ENCODE peak calls at places on chromosomes 11 and 22, in six cellular contexts. One of them, this sample, is unnamed.

GRCh38 chr11:131759140-131759539 is 388.7 kb downstream of the NTM start:
- DNase-seq in epithelial cell of proximal tubule: no peak
- DNase-seq in choroid plexus epithelial cell: no peak
- DNase-seq in nucleus accumbens: no peak
- DNase-seq in fibroblast of lung: no peak
- DNase-seq in left cardiac atrium: no peak
- DNase-seq in this sample: no peak

GRCh38 chr11:8641332-8641731 is 41.1 kb downstream of the TRIM66 start:
- DNase-seq in epithelial cell of proximal tubule: no peak
- DNase-seq in choroid plexus epithelial cell: no peak
- DNase-seq in nucleus accumbens: no peak
- DNase-seq in fibroblast of lung: no peak
- DNase-seq in left cardiac atrium: no peak
- DNase-seq in this sample: no peak

GRCh38 chr11:78630561-78631303 is 56.1 kb upstream of the NARS2 start:
- DNase-seq in epithelial cell of proximal tubule: no peak
- DNase-seq in choroid plexus epithelial cell: no peak
- DNase-seq in nucleus accumbens: no peak
- DNase-seq in fibroblast of lung: no peak
- DNase-seq in left cardiac atrium: no peak
- DNase-seq in this sample: no peak

GRCh38 chr11:126459691-126460404 is 104.4 kb downstream of the ST3GAL4 start:
- DNase-seq in epithelial cell of proximal tubule: no peak
- DNase-seq in choroid plexus epithelial cell: peak
- DNase-seq in nucleus accumbens: peak
- DNase-seq in fibroblast of lung: peak
- DNase-seq in left cardiac atrium: no peak
- DNase-seq in this sample: peak

GRCh38 chr22:44664149-44664548 is 37.9 kb upstream of the PRR5 start:
- DNase-seq in epithelial cell of proximal tubule: no peak
- DNase-seq in choroid plexus epithelial cell: peak
- DNase-seq in nucleus accumbens: peak
- DNase-seq in fibroblast of lung: peak
- DNase-seq in left cardiac atrium: peak
- DNase-seq in this sample: peak

GRCh38 chr11:47714554-47715081 is 551 bp downstream of the AGBL2 start:
- DNase-seq in epithelial cell of proximal tubule: no peak
- DNase-seq in choroid plexus epithelial cell: peak
- DNase-seq in nucleus accumbens: no peak
- DNase-seq in fibroblast of lung: peak
- DNase-seq in left cardiac atrium: no peak
- DNase-seq in this sample: no peak

GRCh38 chr11:123729602-123730001 is 11.9 kb downstream of the ZNF202 start:
- DNase-seq in epithelial cell of proximal tubule: no peak
- DNase-seq in choroid plexus epithelial cell: no peak
- DNase-seq in nucleus accumbens: no peak
- DNase-seq in fibroblast of lung: no peak
- DNase-seq in left cardiac atrium: no peak
- DNase-seq in this sample: no peak

GRCh38 chr11:1073261-1073724 is 1.4 kb upstream of the MUC2 start:
- DNase-seq in epithelial cell of proximal tubule: no peak
- DNase-seq in choroid plexus epithelial cell: peak
- DNase-seq in nucleus accumbens: no peak
- DNase-seq in fibroblast of lung: peak
- DNase-seq in left cardiac atrium: peak
- DNase-seq in this sample: no peak

GRCh38 chr22:32396746-32397145 is 15.3 kb downstream of the RTCB start:
- DNase-seq in epithelial cell of proximal tubule: no peak
- DNase-seq in choroid plexus epithelial cell: peak
- DNase-seq in nucleus accumbens: no peak
- DNase-seq in fibroblast of lung: no peak
- DNase-seq in left cardiac atrium: no peak
- DNase-seq in this sample: no peak

GRCh38 chr11:76025068-76025467 is 181.2 kb downstream of the WNT11 start:
- DNase-seq in epithelial cell of proximal tubule: no peak
- DNase-seq in choroid plexus epithelial cell: peak
- DNase-seq in nucleus accumbens: no peak
- DNase-seq in fibroblast of lung: peak
- DNase-seq in left cardiac atrium: no peak
- DNase-seq in this sample: no peak

GRCh38 chr11:120746836-120747609 is 235.5 kb downstream of the GRIK4 start:
- DNase-seq in epithelial cell of proximal tubule: no peak
- DNase-seq in choroid plexus epithelial cell: no peak
- DNase-seq in nucleus accumbens: no peak
- DNase-seq in fibroblast of lung: peak
- DNase-seq in left cardiac atrium: no peak
- DNase-seq in this sample: no peak

GRCh38 chr22:26708256-26709009 is 51.0 kb downstream of the MIAT start:
- DNase-seq in epithelial cell of proximal tubule: no peak
- DNase-seq in choroid plexus epithelial cell: peak
- DNase-seq in nucleus accumbens: no peak
- DNase-seq in fibroblast of lung: no peak
- DNase-seq in left cardiac atrium: no peak
- DNase-seq in this sample: no peak

GRCh38 chr22:47194476-47195155 is 432.2 kb downstream of the TBC1D22A start:
- DNase-seq in epithelial cell of proximal tubule: no peak
- DNase-seq in choroid plexus epithelial cell: no peak
- DNase-seq in nucleus accumbens: no peak
- DNase-seq in fibroblast of lung: no peak
- DNase-seq in left cardiac atrium: no peak
- DNase-seq in this sample: no peak

GRCh38 chr11:117020287-117020686 is 77.9 kb downstream of the SIK3 start:
- DNase-seq in epithelial cell of proximal tubule: no peak
- DNase-seq in choroid plexus epithelial cell: no peak
- DNase-seq in nucleus accumbens: no peak
- DNase-seq in fibroblast of lung: no peak
- DNase-seq in left cardiac atrium: no peak
- DNase-seq in this sample: no peak

GRCh38 chr22:29270475-29271271 is 2.6 kb downstream of the EWSR1 start:
- DNase-seq in epithelial cell of proximal tubule: no peak
- DNase-seq in choroid plexus epithelial cell: peak
- DNase-seq in nucleus accumbens: no peak
- DNase-seq in fibroblast of lung: peak
- DNase-seq in left cardiac atrium: no peak
- DNase-seq in this sample: no peak

GRCh38 chr11:78080084-78080817 is 589 bp upstream of the NDUFC2 start:
- DNase-seq in epithelial cell of proximal tubule: no peak
- DNase-seq in choroid plexus epithelial cell: no peak
- DNase-seq in nucleus accumbens: no peak
- DNase-seq in fibroblast of lung: no peak
- DNase-seq in left cardiac atrium: no peak
- DNase-seq in this sample: no peak

GRCh38 chr11:19242184-19242932 is 1.6 kb upstream of the E2F8 start:
- DNase-seq in epithelial cell of proximal tubule: no peak
- DNase-seq in choroid plexus epithelial cell: peak
- DNase-seq in nucleus accumbens: no peak
- DNase-seq in fibroblast of lung: no peak
- DNase-seq in left cardiac atrium: no peak
- DNase-seq in this sample: no peak

GRCh38 chr11:75445315-75445953 is 12.4 kb upstream of the KLHL35 start:
- DNase-seq in epithelial cell of proximal tubule: no peak
- DNase-seq in choroid plexus epithelial cell: peak
- DNase-seq in nucleus accumbens: peak
- DNase-seq in fibroblast of lung: peak
- DNase-seq in left cardiac atrium: peak
- DNase-seq in this sample: peak

GRCh38 chr11:94131363-94132115 is 2.9 kb downstream of the PANX1 start:
- DNase-seq in epithelial cell of proximal tubule: no peak
- DNase-seq in choroid plexus epithelial cell: peak
- DNase-seq in nucleus accumbens: no peak
- DNase-seq in fibroblast of lung: peak
- DNase-seq in left cardiac atrium: peak
- DNase-seq in this sample: no peak

GRCh38 chr11:63919267-63920125 is 2.5 kb upstream of the RCOR2 start:
- DNase-seq in epithelial cell of proximal tubule: no peak
- DNase-seq in choroid plexus epithelial cell: no peak
- DNase-seq in nucleus accumbens: peak
- DNase-seq in fibroblast of lung: peak
- DNase-seq in left cardiac atrium: peak
- DNase-seq in this sample: no peak

GRCh38 chr11:113168358-113168757 is 146.0 kb upstream of the TTC12 start:
- DNase-seq in epithelial cell of proximal tubule: no peak
- DNase-seq in choroid plexus epithelial cell: no peak
- DNase-seq in nucleus accumbens: no peak
- DNase-seq in fibroblast of lung: no peak
- DNase-seq in left cardiac atrium: no peak
- DNase-seq in this sample: no peak

GRCh38 chr11:96112192-96113099 is 188.5 kb upstream of the MTMR2 start:
- DNase-seq in epithelial cell of proximal tubule: no peak
- DNase-seq in choroid plexus epithelial cell: peak
- DNase-seq in nucleus accumbens: no peak
- DNase-seq in fibroblast of lung: peak
- DNase-seq in left cardiac atrium: no peak
- DNase-seq in this sample: no peak

GRCh38 chr11:16938061-16938460 is 76.2 kb downstream of the PLEKHA7 start:
- DNase-seq in epithelial cell of proximal tubule: no peak
- DNase-seq in choroid plexus epithelial cell: no peak
- DNase-seq in nucleus accumbens: no peak
- DNase-seq in fibroblast of lung: no peak
- DNase-seq in left cardiac atrium: no peak
- DNase-seq in this sample: no peak

GRCh38 chr22:24066260-24066659 is 55.2 kb downstream of the CABIN1 start:
- DNase-seq in epithelial cell of proximal tubule: no peak
- DNase-seq in choroid plexus epithelial cell: no peak
- DNase-seq in nucleus accumbens: no peak
- DNase-seq in fibroblast of lung: no peak
- DNase-seq in left cardiac atrium: no peak
- DNase-seq in this sample: no peak

GRCh38 chr11:118142809-118143208 is 9.8 kb downstream of the SCN4B start:
- DNase-seq in epithelial cell of proximal tubule: no peak
- DNase-seq in choroid plexus epithelial cell: no peak
- DNase-seq in nucleus accumbens: no peak
- DNase-seq in fibroblast of lung: no peak
- DNase-seq in left cardiac atrium: no peak
- DNase-seq in this sample: no peak

GRCh38 chr11:33325456-33325855 is 68.3 kb downstream of the HIPK3 start:
- DNase-seq in epithelial cell of proximal tubule: no peak
- DNase-seq in choroid plexus epithelial cell: no peak
- DNase-seq in nucleus accumbens: no peak
- DNase-seq in fibroblast of lung: no peak
- DNase-seq in left cardiac atrium: no peak
- DNase-seq in this sample: no peak

GRCh38 chr11:86571273-86571948 is 101.0 kb downstream of the ME3 start:
- DNase-seq in epithelial cell of proximal tubule: no peak
- DNase-seq in choroid plexus epithelial cell: no peak
- DNase-seq in nucleus accumbens: no peak
- DNase-seq in fibroblast of lung: no peak
- DNase-seq in left cardiac atrium: no peak
- DNase-seq in this sample: no peak

GRCh38 chr11:97516688-97517087 is 1126.9 kb downstream of the JRKL start:
- DNase-seq in epithelial cell of proximal tubule: no peak
- DNase-seq in choroid plexus epithelial cell: no peak
- DNase-seq in nucleus accumbens: no peak
- DNase-seq in fibroblast of lung: no peak
- DNase-seq in left cardiac atrium: no peak
- DNase-seq in this sample: no peak

GRCh38 chr22:19134874-19135273 is 3.8 kb downstream of the TSSK2 start:
- DNase-seq in epithelial cell of proximal tubule: no peak
- DNase-seq in choroid plexus epithelial cell: no peak
- DNase-seq in nucleus accumbens: no peak
- DNase-seq in fibroblast of lung: no peak
- DNase-seq in left cardiac atrium: no peak
- DNase-seq in this sample: no peak